ENCODE peak calls at places on chromosomes 4 and X, in nine cellular contexts. B is Peyer's patch, U is left lung, D is heart left ventricle, E is vagina, Q is ovary, I is transverse colon, S is body of pancreas, Z is OCI-LY7. V is an unnamed sample.
A peak's percentile ranks its signal among the peaks of the same experiment; 100 is the strongest.

GRCh38 chrX:96538104-96538725 is 146.4 kb upstream of the DIAPH2 start:
- DNase-seq in B (no peak), Q (no peak), E (no peak), S (peak; percentile 39), Z (no peak), D (no peak), U (no peak), I (peak; percentile 52), V (no peak)

GRCh38 chr4:55125763-55126541 is 557 bp upstream of the KDR start:
- DNase-seq in S (no peak), Q (no peak), I (no peak), Z (no peak), D (peak; percentile 27), B (no peak), E (no peak), U (no peak), V (peak; percentile 36)

GRCh38 chrX:110383414-110383813 is 24.8 kb downstream of the RTL9 start:
- DNase-seq in Z (no peak), I (no peak), U (no peak), Q (no peak), D (no peak), B (no peak), E (no peak), S (no peak), V (no peak)

GRCh38 chrX:15816886-15817285 is 26.6 kb downstream of the ZRSR2 start:
- DNase-seq in B (no peak), I (no peak), U (no peak), Z (no peak), S (no peak), Q (no peak), D (no peak), E (no peak), V (peak; percentile 74)

GRCh38 chr4:48332661-48333060 is 8.7 kb upstream of the SLAIN2 start:
- DNase-seq in Z (no peak), E (no peak), B (no peak), U (no peak), Q (no peak), I (no peak), D (no peak), S (no peak), V (no peak)

GRCh38 chr4:188025476-188025875 is 29.9 kb downstream of the ZFP42 start:
- DNase-seq in I (no peak), E (no peak), S (no peak), D (no peak), B (no peak), U (no peak), Q (no peak), Z (no peak), V (no peak)

GRCh38 chr4:66691101-66691500 is 854.2 kb downstream of the CENPC start:
- DNase-seq in I (no peak), E (no peak), Z (no peak), U (no peak), Q (no peak), B (no peak), S (no peak), D (no peak), V (no peak)

GRCh38 chr4:147078875-147079658 is 133.4 kb upstream of the TTC29 start:
- DNase-seq in Z (no peak), E (no peak), U (no peak), D (peak; percentile 39), I (no peak), B (no peak), S (no peak), Q (peak; percentile 28), V (peak; percentile 63)

GRCh38 chrX:9466115-9466495 is 1.2 kb downstream of the TBL1X start:
- DNase-seq in D (peak; percentile 57), U (peak; percentile 82), B (peak; percentile 47), E (no peak), Q (peak; percentile 48), Z (peak; percentile 11), S (peak; percentile 44), I (peak; percentile 51), V (peak; percentile 20)

GRCh38 chr4:80091184-80091583 is 18.2 kb upstream of the ANTXR2 start:
- DNase-seq in D (no peak), Q (no peak), Z (no peak), S (no peak), E (no peak), U (no peak), B (no peak), I (no peak), V (no peak)

GRCh38 chrX:65607070-65607742 is 60.2 kb upstream of the MSN start:
- DNase-seq in Z (no peak), D (no peak), I (no peak), S (no peak), B (no peak), U (no peak), E (no peak), Q (no peak), V (peak; percentile 24)

GRCh38 chr4:127995776-127996175 is 30.6 kb downstream of the ABHD18 start:
- DNase-seq in S (no peak), B (no peak), Q (no peak), Z (no peak), D (no peak), I (no peak), E (no peak), U (no peak), V (no peak)
- H3K36me3 ChIP-seq in S (no peaks in the 10 kb centered on the region), B (no peaks in the 10 kb centered on the region), Q (peaks cover 3% of the 10 kb centered on the region), Z (peaks cover 22% of the 10 kb centered on the region), D (peaks cover 3% of the 10 kb centered on the region), I (peaks cover 22% of the 10 kb centered on the region), E (no peaks in the 10 kb centered on the region), U (peaks cover 17% of the 10 kb centered on the region), V (peaks cover 18% of the 10 kb centered on the region)

DNA sequence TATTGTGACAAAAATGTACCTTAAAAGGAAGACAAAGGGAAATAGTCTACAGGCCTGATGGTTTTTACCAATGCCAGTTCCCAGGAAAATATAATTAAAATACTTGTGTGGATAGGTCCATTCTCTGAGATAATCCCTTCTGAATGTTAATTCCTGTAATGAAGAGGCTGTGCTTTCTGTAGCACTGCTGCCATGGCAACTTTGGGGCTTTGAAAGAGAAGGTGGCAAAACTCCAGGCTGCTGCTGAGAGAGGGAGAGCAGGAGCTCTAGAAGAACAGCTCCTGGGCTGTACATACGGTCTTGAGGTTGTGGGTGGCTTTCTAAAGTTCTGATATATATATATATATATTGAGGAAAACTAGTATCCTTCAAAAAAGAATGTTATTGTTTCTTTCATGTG is 125.4 kb downstream of the PDLIM5 start:
- DNase-seq in U (no peak), Z (no peak), E (no peak), D (peak; percentile 64), S (peak; percentile 22), B (no peak), I (peak; percentile 15), Q (peak; percentile 41), V (peak; percentile 85)
- H3K27ac ChIP-seq in U (no peak overlapping the region), Z (no peak overlapping the region), E (no peak overlapping the region), D (no peak overlapping the region), S (no peak overlapping the region), B (no peak overlapping the region), I (no peak overlapping the region), Q (no peak overlapping the region), V (peak overlapping the region; percentile 84)

GRCh38 chr4:1721666-1722550 is 587 bp downstream of the TACC3 start:
- DNase-seq in U (peak; percentile 76), Q (peak; percentile 63), Z (peak; percentile 66), D (no peak), I (no peak), S (no peak), E (no peak), B (peak; percentile 49), V (no peak)

GRCh38 chr4:1721003-1721665 is at the start of the genes TACC3 and TMEM129:
- DNase-seq in Z (peak; percentile 98), U (peak; percentile 96), E (peak; percentile 98), I (peak; percentile 97), B (peak; percentile 98), S (peak; percentile 97), Q (peak; percentile 91), D (peak; percentile 94), V (peak; percentile 94)

GRCh38 chr4:1725521-1725920 is 4.2 kb downstream of the TACC3 start:
- DNase-seq in I (no peak), S (no peak), B (no peak), D (no peak), Q (peak; percentile 13), Z (no peak), E (no peak), U (no peak), V (no peak)

GRCh38 chr4:1722551-1723071 is 1.3 kb downstream of the TACC3 start:
- DNase-seq in I (no peak), B (peak; percentile 47), Q (peak; percentile 28), D (no peak), U (peak; percentile 74), Z (no peak), S (no peak), E (no peak), V (no peak)

GRCh38 chr4:1723131-1723801 is 1.9 kb downstream of the TACC3 start:
- DNase-seq in U (no peak), S (no peak), B (peak; percentile 40), D (no peak), Q (peak; percentile 19), I (no peak), E (no peak), Z (peak; percentile 94), V (no peak)
- H3K36me3 ChIP-seq in U (peaks cover 22% of the 10 kb centered on the region), S (no peaks in the 10 kb centered on the region), B (no peaks in the 10 kb centered on the region), D (peaks cover 15% of the 10 kb centered on the region), Q (no peaks in the 10 kb centered on the region), I (no peaks in the 10 kb centered on the region), E (no peaks in the 10 kb centered on the region), Z (peaks cover 70% of the 10 kb centered on the region), V (peaks cover 3% of the 10 kb centered on the region)

GRCh38 chrX:37640142-37640541 is 45.4 kb upstream of the XK start:
- DNase-seq in U (no peak), E (no peak), Q (no peak), D (no peak), Z (no peak), B (no peak), I (no peak), S (no peak), V (no peak)
- H3K27ac ChIP-seq in U (no peak overlapping the region), E (no peak overlapping the region), Q (no peak overlapping the region), D (no peak overlapping the region), Z (no peak overlapping the region), B (no peak overlapping the region), I (no peak overlapping the region), S (no peak overlapping the region), V (no peak overlapping the region)

GRCh38 chr4:7777871-7778523 is 161.7 kb downstream of the AFAP1 start:
- DNase-seq in E (no peak), D (no peak), B (peak; percentile 33), U (no peak), Z (no peak), I (no peak), S (no peak), Q (no peak), V (no peak)
- H3K36me3 ChIP-seq in E (no peaks in the 10 kb centered on the region), D (peaks cover 23% of the 10 kb centered on the region), B (no peaks in the 10 kb centered on the region), U (peaks cover 43% of the 10 kb centered on the region), Z (no peaks in the 10 kb centered on the region), I (peaks cover 4% of the 10 kb centered on the region), S (no peaks in the 10 kb centered on the region), Q (no peaks in the 10 kb centered on the region), V (peaks cover 10% of the 10 kb centered on the region)

DNA sequence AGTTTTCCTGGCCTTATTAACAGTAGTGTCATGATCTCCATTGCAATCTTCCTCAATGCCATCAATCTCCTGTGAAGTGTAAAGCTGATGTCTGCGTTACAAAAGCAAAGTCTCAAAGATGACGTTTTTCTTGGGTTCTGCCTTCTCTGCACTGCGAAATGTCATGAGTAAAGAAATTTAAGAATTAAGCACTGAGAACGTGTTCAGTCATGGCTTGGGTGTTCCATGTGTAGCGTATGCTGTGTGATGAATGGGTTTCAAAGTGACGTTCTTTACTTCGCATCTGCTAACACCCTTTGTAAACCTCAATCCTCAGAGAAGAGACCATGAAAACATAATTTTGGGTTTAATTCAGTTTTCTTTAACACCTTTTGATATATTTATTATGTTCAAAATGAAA is 1.0 kb downstream of the NAP1L5 start:
- DNase-seq in Z (no peak), D (no peak), U (no peak), Q (no peak), I (no peak), B (no peak), S (no peak), E (no peak), V (no peak)
- H3K27ac ChIP-seq in Z (no peak overlapping the region), D (no peak overlapping the region), U (no peak overlapping the region), Q (no peak overlapping the region), I (peak overlapping the region; percentile 76), B (no peak overlapping the region), S (no peak overlapping the region), E (peak overlapping the region; percentile 82), V (no peak overlapping the region)

GRCh38 chr4:10085828-10086505 is 30.6 kb downstream of the WDR1 start:
- DNase-seq in B (peak; percentile 29), U (no peak), Q (no peak), Z (no peak), E (no peak), I (peak; percentile 4), S (no peak), D (no peak), V (no peak)
- H3K36me3 ChIP-seq in B (no peaks in the 10 kb centered on the region), U (peaks cover 100% of the 10 kb centered on the region), Q (no peaks in the 10 kb centered on the region), Z (peaks cover 98% of the 10 kb centered on the region), E (peaks cover 4% of the 10 kb centered on the region), I (peaks cover 75% of the 10 kb centered on the region), S (peaks cover 6% of the 10 kb centered on the region), D (peaks cover 92% of the 10 kb centered on the region), V (peaks cover 79% of the 10 kb centered on the region)